ENCODE peak calls at places on chromosome 11, in six cellular contexts. A is H9; E is lower lobe of right lung; T is non-pigmented ciliary epithelial cell; O is COR-L47; M is CD4-positive, alpha-beta memory T cell. P is an unnamed sample.
A peak's percentile ranks its signal among the peaks of the same experiment; 100 is the strongest.

GRCh38 chr11:118200901-118201680 is 23.7 kb downstream of the JAML start:
- DNase-seq in A (no peak), E (no peak), T (no peak), O (no peak), M (peak; percentile 43), P (no peak)

GRCh38 chr11:11620966-11621880 is 582 bp downstream of the GALNT18 start:
- DNase-seq in A (no peak), E (peak; percentile 55), T (no peak), O (peak; percentile 51), M (no peak), P (peak; percentile 14)

GRCh38 chr11:26930518-26931247 is 63.2 kb upstream of the FIBIN start:
- DNase-seq in A (no peak), E (no peak), T (no peak), O (no peak), M (no peak), P (no peak)

GRCh38 chr11:47253660-47254059 is 4.1 kb upstream of the NR1H3 start:
- DNase-seq in A (no peak), E (peak; percentile 22), T (no peak), O (no peak), M (no peak), P (no peak)

GRCh38 chr11:82924522-82925224 is 23.1 kb downstream of the DDIAS start:
- DNase-seq in A (no peak), E (no peak), T (no peak), O (no peak), M (no peak), P (no peak)

GRCh38 chr11:5689551-5689983 is at the start of gene TRIM22:
- DNase-seq in A (peak; percentile 52), E (peak; percentile 56), T (peak; percentile 44), O (no peak), M (peak; percentile 66), P (peak; percentile 45)

GRCh38 chr11:70226967-70227366 is 23.9 kb downstream of the FADD start:
- DNase-seq in A (peak; percentile 69), E (peak; percentile 44), T (no peak), O (no peak), M (no peak), P (no peak)

GRCh38 chr11:115618428-115618827 is 114.2 kb upstream of the CADM1 start:
- DNase-seq in A (no peak), E (no peak), T (no peak), O (no peak), M (no peak), P (no peak)

GRCh38 chr11:38143852-38144251 is 1545.8 kb upstream of the RAG2 start:
- DNase-seq in A (no peak), E (no peak), T (no peak), O (no peak), M (no peak), P (no peak)

GRCh38 chr11:122690801-122691649 is 35.5 kb downstream of the UBASH3B start:
- DNase-seq in A (no peak), E (no peak), T (no peak), O (no peak), M (peak; percentile 26), P (no peak)

GRCh38 chr11:35265755-35266454 is 126.9 kb downstream of the CD44 start:
- DNase-seq in A (no peak), E (no peak), T (no peak), O (no peak), M (no peak), P (no peak)

GRCh38 chr11:74592063-74592440 is 330 bp upstream of the POLD3 start:
- DNase-seq in A (no peak), E (no peak), T (no peak), O (no peak), M (no peak), P (no peak)

GRCh38 chr11:91664521-91664920 is 560.1 kb upstream of the FAT3 start:
- DNase-seq in A (no peak), E (no peak), T (no peak), O (peak; percentile 73), M (no peak), P (no peak)

GRCh38 chr11:9017773-9018172 is 14.0 kb upstream of the NRIP3 start:
- DNase-seq in A (no peak), E (peak; percentile 80), T (no peak), O (no peak), M (no peak), P (no peak)

GRCh38 chr11:76747428-76747979 is 35.7 kb upstream of the TSKU start:
- DNase-seq in A (no peak), E (no peak), T (no peak), O (no peak), M (no peak), P (no peak)

GRCh38 chr11:105033781-105034180 is 1.2 kb downstream of the CASP1 start:
- DNase-seq in A (no peak), E (no peak), T (no peak), O (no peak), M (peak; percentile 29), P (no peak)

GRCh38 chr11:61544466-61544865 is 35.9 kb downstream of the LRRC10B start:
- DNase-seq in A (no peak), E (no peak), T (no peak), O (no peak), M (no peak), P (no peak)

GRCh38 chr11:73190557-73190885 is 27.6 kb upstream of the P2RY2 start:
- DNase-seq in A (no peak), E (no peak), T (no peak), O (no peak), M (no peak), P (no peak)

GRCh38 chr11:111604392-111605009 is 2.3 kb downstream of the SIK2 start:
- DNase-seq in A (no peak), E (no peak), T (no peak), O (peak; percentile 31), M (peak; percentile 55), P (no peak)

P was measured in GM12891.